ENCODE peak calls at places on chromosomes 16 and 17, in six cellular contexts. K, N, Z, D, C and S are unnamed samples.
A peak's percentile ranks its signal among the peaks of the same experiment; 100 is the strongest.

GRCh38 chr16:83187404-83187803 is 560.6 kb downstream of the CDH13 start:
- DNase-seq in D (peak; percentile 84), Z (peak; percentile 89), K (no peak), C (no peak), N (no peak), S (no peak)

GRCh38 chr16:22323998-22324786 is 27.0 kb downstream of the POLR3E start:
- DNase-seq in C (no peak), K (no peak), Z (no peak), N (no peak), D (no peak), S (no peak)

GRCh38 chr16:17177242-17177967 is 293.4 kb downstream of the XYLT1 start:
- DNase-seq in N (no peak), D (peak; percentile 49), K (no peak), C (no peak), Z (peak; percentile 68), S (no peak)

GRCh38 chr16:28494141-28494851 is at the start of gene APOBR:
- DNase-seq in Z (no peak), C (peak; percentile 56), D (no peak), K (no peak), N (no peak), S (no peak)

GRCh38 chr16:16014329-16015224 is 65.2 kb downstream of the ABCC1 start:
- DNase-seq in C (peak; percentile 71), N (peak; percentile 76), D (peak; percentile 42), K (no peak), Z (peak; percentile 62), S (peak; percentile 76)

GRCh38 chr17:49157784-49158183 is 25.2 kb downstream of the B4GALNT2 start:
- DNase-seq in C (no peak), D (peak; percentile 22), N (no peak), Z (peak; percentile 19), K (no peak), S (no peak)

GRCh38 chr17:4806770-4807533 is at the start of gene PLD2:
- DNase-seq in N (peak; percentile 70), Z (peak; percentile 67), C (peak; percentile 89), K (peak; percentile 89), D (peak; percentile 95), S (peak; percentile 89)

GRCh38 chr17:9107527-9107926 is 86.2 kb downstream of the NTN1 start:
- DNase-seq in K (no peak), C (no peak), D (no peak), N (no peak), Z (no peak), S (no peak)

GRCh38 chr17:1259910-1260389 is 10.3 kb upstream of the BHLHA9 start:
- DNase-seq in Z (no peak), N (no peak), D (peak; percentile 60), C (no peak), K (no peak), S (no peak)

GRCh38 chr16:13453325-13453724 is 466.6 kb upstream of the ERCC4 start:
- DNase-seq in N (no peak), C (no peak), K (no peak), D (peak; percentile 1), Z (no peak), S (peak; percentile 6)

GRCh38 chr17:73703216-73703615 is 59.0 kb upstream of the SDK2 start:
- DNase-seq in C (peak; percentile 6), K (no peak), N (no peak), D (no peak), Z (no peak), S (peak; percentile 76)

GRCh38 chr17:38403491-38403890 is 24.8 kb upstream of the ARHGAP23 start:
- DNase-seq in C (no peak), Z (peak; percentile 20), D (peak; percentile 45), N (no peak), K (no peak), S (no peak)

GRCh38 chr16:67305216-67306071 is 21.1 kb downstream of the KCTD19 start:
- DNase-seq in D (no peak), K (no peak), C (no peak), Z (no peak), N (no peak), S (no peak)

GRCh38 chr17:6061290-6061689 is 8.9 kb upstream of the WSCD1 start:
- DNase-seq in D (peak; percentile 49), C (no peak), K (no peak), Z (peak; percentile 4), N (peak; percentile 44), S (no peak)

GRCh38 chr17:58002154-58002553 is 4.9 kb downstream of the SRSF1 start:
- DNase-seq in D (no peak), Z (no peak), K (no peak), N (no peak), C (no peak), S (no peak)

GRCh38 chr17:47604268-47604927 is 45.3 kb upstream of the KPNB1 start:
- DNase-seq in Z (peak; percentile 85), K (no peak), C (peak; percentile 54), D (peak; percentile 38), N (no peak), S (peak; percentile 58)

GRCh38 chr16:71467810-71468209 is 5.8 kb upstream of the ZNF23 start:
- DNase-seq in D (peak; percentile 69), C (no peak), Z (peak; percentile 28), K (no peak), N (no peak), S (no peak)

GRCh38 chr16:87702325-87702811 is 63.4 kb downstream of the KLHDC4 start:
- DNase-seq in D (peak; percentile 30), Z (peak; percentile 30), N (no peak), K (peak; percentile 80), C (no peak), S (peak; percentile 60)

GRCh38 chr17:37813753-37814152 is 68.9 kb upstream of the HNF1B start:
- DNase-seq in C (no peak), N (no peak), K (no peak), Z (peak; percentile 100), D (peak; percentile 56), S (no peak)

GRCh38 chr17:62064029-62064790 is 868 bp downstream of the MED13 start:
- DNase-seq in Z (peak; percentile 18), N (no peak), C (no peak), K (no peak), D (peak; percentile 42), S (no peak)

GRCh38 chr17:65370669-65371126 is 190.8 kb downstream of the AXIN2 start:
- DNase-seq in N (no peak), D (no peak), Z (no peak), C (no peak), K (no peak), S (no peak)

GRCh38 chr16:66250686-66251405 is 115.6 kb upstream of the CDH5 start:
- DNase-seq in N (peak; percentile 75), K (no peak), C (peak; percentile 55), Z (peak; percentile 73), D (peak; percentile 74), S (no peak)

GRCh38 chr16:11506816-11507305 is 79.9 kb downstream of the LITAF start:
- DNase-seq in K (no peak), D (no peak), C (no peak), N (no peak), Z (no peak), S (no peak)

GRCh38 chr16:76335187-76335974 is 58.2 kb downstream of the CNTNAP4 start:
- DNase-seq in K (no peak), N (no peak), D (no peak), Z (no peak), C (no peak), S (no peak)

DNA sequence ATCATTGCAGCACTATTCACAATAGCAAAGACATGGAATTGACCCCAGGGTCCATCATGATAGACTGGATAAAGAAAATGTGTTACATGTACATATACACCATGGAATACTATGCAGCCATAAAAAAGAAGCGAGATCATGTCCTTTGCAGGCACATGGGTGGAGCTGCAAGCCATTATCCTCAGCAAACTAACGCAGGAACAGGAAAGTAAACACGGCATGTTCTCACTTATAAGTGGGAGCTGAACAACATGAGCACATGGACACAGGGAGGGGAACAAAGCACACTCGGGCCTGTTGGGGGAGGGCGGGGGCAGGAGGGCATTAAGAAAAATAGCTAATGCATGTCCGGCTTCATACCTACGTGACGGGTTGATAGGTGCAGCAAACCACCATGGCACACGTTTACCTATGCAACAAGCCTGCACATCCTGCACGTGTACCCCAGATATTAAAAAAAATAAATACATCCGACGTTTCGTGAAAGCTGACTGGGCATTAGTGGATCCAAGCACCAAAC is 28.9 kb downstream of the ZNF778 start:
- DNase-seq in N (no peak), C (no peak), K (no peak), D (no peak), Z (no peak), S (no peak)
- H3K4me1 ChIP-seq in N (peaks cover 7% of the 10 kb centered on the region), C (peaks cover 3% of the 10 kb centered on the region), K (no peaks in the 10 kb centered on the region), D (no peaks in the 10 kb centered on the region), Z (peaks cover 6% of the 10 kb centered on the region), S (no peaks in the 10 kb centered on the region)

DNA sequence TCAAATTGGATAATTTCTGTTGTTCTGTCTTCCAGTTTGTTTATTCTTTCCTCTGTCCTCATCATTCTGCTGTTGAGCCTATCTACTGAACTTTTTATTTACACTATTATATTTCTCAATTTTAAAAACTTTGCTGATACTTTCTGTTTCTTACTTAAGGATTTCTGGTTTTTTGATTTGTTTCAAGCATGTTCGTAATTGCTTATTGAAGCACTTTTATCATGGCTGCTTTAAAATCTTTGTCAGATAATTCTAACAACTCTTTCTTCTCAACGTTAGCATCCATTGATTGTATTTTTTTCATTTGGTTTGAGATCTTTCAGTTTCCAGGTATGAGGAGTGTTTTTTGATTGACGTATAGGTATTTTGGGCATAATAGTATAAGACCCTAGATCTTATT is 116.9 kb downstream of the PHKB start:
- DNase-seq in N (no peak), C (no peak), K (no peak), Z (no peak), D (no peak), S (no peak)
- H3K4me1 ChIP-seq in N (no peaks in the 10 kb centered on the region), C (no peaks in the 10 kb centered on the region), K (no peaks in the 10 kb centered on the region), Z (no peaks in the 10 kb centered on the region), D (peaks cover 14% of the 10 kb centered on the region), S (no peaks in the 10 kb centered on the region)

DNA sequence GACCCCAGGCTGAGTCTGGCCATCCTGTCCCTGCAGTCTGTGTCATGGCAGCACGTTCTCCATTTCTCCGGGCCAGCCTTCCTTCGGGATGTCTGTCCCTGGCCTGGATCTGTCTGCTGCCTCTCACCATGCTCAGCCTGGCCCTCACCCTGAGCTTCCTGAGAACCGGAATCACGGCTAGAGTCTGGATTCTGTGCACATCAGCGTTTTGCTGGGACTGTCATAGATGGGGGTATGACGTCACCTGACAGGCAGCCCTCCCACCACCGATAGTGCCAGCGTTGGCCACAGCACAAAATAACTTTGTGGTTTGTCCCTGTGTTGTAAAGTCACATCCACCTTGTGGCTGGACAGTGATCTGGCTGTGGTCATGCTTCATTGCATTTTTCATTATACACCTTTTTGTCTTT is 59.2 kb downstream of the B9D1 start:
- DNase-seq in N (no peak), K (no peak), Z (no peak), C (peak; percentile 47), D (no peak), S (no peak)
- H3K4me1 ChIP-seq in N (peaks cover 49% of the 10 kb centered on the region), K (peaks cover 4% of the 10 kb centered on the region), Z (peaks cover 6% of the 10 kb centered on the region), C (peaks cover 57% of the 10 kb centered on the region), D (peaks cover 7% of the 10 kb centered on the region), S (no peaks in the 10 kb centered on the region)

DNA sequence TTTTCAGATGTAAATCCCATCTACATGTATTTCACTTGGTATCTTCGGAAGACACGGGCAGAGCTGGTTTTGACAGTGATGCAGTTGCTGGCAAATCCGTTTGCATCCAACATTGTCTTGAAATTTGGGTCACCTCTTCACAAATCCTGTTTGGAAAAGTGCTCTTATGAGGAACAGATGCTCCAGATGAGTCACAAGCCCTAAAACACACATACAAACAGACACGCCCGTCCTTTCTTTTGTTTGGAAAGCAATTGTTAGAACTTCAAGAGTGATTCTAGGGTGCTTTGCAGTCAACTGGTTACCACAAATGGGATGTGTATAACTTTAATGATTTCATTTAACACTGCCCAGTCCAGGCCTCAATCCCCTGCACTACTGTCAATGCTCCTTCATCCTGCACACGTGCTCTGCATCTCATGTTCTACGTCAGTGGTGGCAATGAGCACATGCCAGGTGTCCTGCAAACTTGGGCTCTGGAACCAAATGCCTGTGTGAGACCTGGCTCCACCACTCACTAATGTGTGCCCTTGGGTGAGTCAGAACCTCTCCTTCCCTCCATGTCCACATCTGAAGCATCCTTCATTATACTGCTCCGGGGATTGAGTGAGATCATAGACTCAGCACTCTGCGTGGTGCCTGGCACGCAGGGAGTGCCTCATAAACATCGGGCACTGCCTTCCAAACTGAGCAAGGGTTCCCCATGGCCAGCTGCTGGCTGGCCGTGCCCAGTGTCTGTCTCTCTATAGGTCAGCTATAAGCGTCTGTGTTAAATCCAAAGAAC is 19.3 kb upstream of the FOXF1 start:
- DNase-seq in N (no peak), K (no peak), C (no peak), D (peak; percentile 60), Z (peak; percentile 52), S (no peak)
- H3K4me1 ChIP-seq in N (no peaks in the 10 kb centered on the region), K (peaks cover 4% of the 10 kb centered on the region), C (no peaks in the 10 kb centered on the region), D (no peaks in the 10 kb centered on the region), Z (peaks cover 31% of the 10 kb centered on the region), S (no peaks in the 10 kb centered on the region)